ENCODE peak calls at places on chromosome 14, in eight cellular contexts. S is iris pigment epithelial cell; Y is activated CD8-positive, alpha-beta memory T cell treated with anti-CD3 and anti-CD28 coated beads for 1 hour; T is Calu3; A is PC-3; W is NCI-H1105; F is C1 segment of cervical spinal cord; I is cardiac muscle cell. G is an unnamed sample.

GRCh38 chr14:81710232-81710845 is 176.7 kb upstream of the SEL1L start:
- DNase-seq in F (no peak), T (peak; percentile 33), I (peak; percentile 41), S (peak; percentile 36), W (peak; percentile 53), Y (no peak), A (peak; percentile 55), G (peak; percentile 70)

GRCh38 chr14:67683821-67684220 is 9.4 kb upstream of the VTI1B start:
- DNase-seq in I (no peak), F (no peak), W (no peak), A (no peak), S (no peak), Y (no peak), T (no peak), G (no peak)

GRCh38 chr14:44846232-44846824 is 115.4 kb downstream of the KLHL28 start:
- DNase-seq in A (peak; percentile 75), W (peak; percentile 25), I (peak; percentile 72), Y (no peak), F (no peak), S (peak; percentile 49), T (peak; percentile 30), G (peak; percentile 63)

GRCh38 chr14:73426877-73427276 is 31.5 kb downstream of the NUMB start:
- DNase-seq in S (peak; percentile 93), A (no peak), I (peak; percentile 60), F (peak; percentile 6), T (no peak), W (no peak), Y (no peak), G (no peak)

GRCh38 chr14:99986416-99986815 is 78.8 kb upstream of the EVL start:
- DNase-seq in A (no peak), F (no peak), S (no peak), W (no peak), Y (no peak), I (no peak), T (no peak), G (no peak)

GRCh38 chr14:64654931-64655330 is 49.3 kb upstream of the PLEKHG3 start:
- DNase-seq in T (no peak), S (no peak), A (no peak), W (no peak), F (no peak), Y (no peak), I (no peak), G (peak; percentile 33)

GRCh38 chr14:73787760-73788508 is 63.7 kb upstream of the PTGR2 start:
- DNase-seq in A (peak; percentile 32), S (peak; percentile 68), W (no peak), F (no peak), Y (no peak), I (peak; percentile 60), T (no peak), G (no peak)

GRCh38 chr14:68650403-68650994 is 142.4 kb downstream of the ZFP36L1 start:
- DNase-seq in F (no peak), I (peak; percentile 41), Y (no peak), S (no peak), A (no peak), T (no peak), W (no peak), G (no peak)

GRCh38 chr14:75299064-75299463 is 20.4 kb downstream of the FOS start:
- DNase-seq in T (peak; percentile 42), Y (no peak), I (peak; percentile 96), W (no peak), F (peak; percentile 29), A (no peak), S (peak; percentile 90), G (no peak)

GRCh38 chr14:101405931-101406330 is 155.4 kb upstream of the DIO3 start:
- DNase-seq in A (no peak), F (no peak), Y (no peak), W (no peak), T (no peak), S (no peak), I (no peak), G (no peak)

GRCh38 chr14:95314609-95315008 is 5.1 kb downstream of the CLMN start:
- DNase-seq in T (peak; percentile 72), I (peak; percentile 36), Y (no peak), S (peak; percentile 54), W (no peak), A (peak; percentile 84), F (no peak), G (no peak)

GRCh38 chr14:23006544-23007419 is 3.2 kb downstream of the C14orf93 start:
- DNase-seq in F (peak; percentile 97), S (peak; percentile 98), Y (peak; percentile 92), A (peak; percentile 98), I (peak; percentile 99), T (peak; percentile 96), W (peak; percentile 98), G (peak; percentile 97)

GRCh38 chr14:100696590-100696989 is 30.1 kb upstream of the DLK1 start:
- DNase-seq in F (no peak), S (no peak), T (no peak), W (no peak), A (no peak), Y (no peak), I (peak; percentile 48), G (no peak)

GRCh38 chr14:104868811-104869572 is 3.9 kb downstream of the CEP170B start:
- DNase-seq in S (no peak), I (no peak), F (no peak), T (no peak), A (no peak), W (no peak), Y (no peak), G (no peak)

GRCh38 chr14:99188721-99189120 is 83.3 kb downstream of the BCL11B start:
- DNase-seq in A (no peak), Y (no peak), F (no peak), W (no peak), I (no peak), T (no peak), S (no peak), G (no peak)

GRCh38 chr14:105601360-105602242 is 75.2 kb downstream of the TMEM121 start:
- DNase-seq in F (no peak), S (no peak), A (no peak), I (no peak), W (no peak), Y (no peak), T (no peak), G (no peak)

GRCh38 chr14:96598332-96598928 is 96.2 kb downstream of the PAPOLA start:
- DNase-seq in I (no peak), Y (no peak), A (no peak), T (no peak), W (no peak), S (no peak), F (no peak), G (no peak)

GRCh38 chr14:101540481-101540880 is 20.8 kb upstream of the DIO3 start:
- DNase-seq in F (no peak), I (no peak), Y (no peak), A (no peak), S (no peak), T (no peak), W (no peak), G (no peak)

GRCh38 chr14:65413739-65414045 is 1.2 kb downstream of the FUT8 start:
- DNase-seq in F (no peak), S (no peak), I (no peak), T (no peak), Y (no peak), A (no peak), W (no peak), G (no peak)

GRCh38 chr14:59154383-59154782 is 34.1 kb upstream of the DAAM1 start:
- DNase-seq in Y (no peak), F (no peak), A (no peak), S (peak; percentile 8), I (no peak), W (no peak), T (no peak), G (no peak)

GRCh38 chr14:35287481-35288013 is 4.6 kb upstream of the PSMA6 start:
- DNase-seq in W (no peak), A (no peak), S (no peak), T (peak; percentile 44), Y (no peak), F (peak; percentile 11), I (peak; percentile 57), G (no peak)

GRCh38 chr14:71725802-71726638 is 206.2 kb upstream of the RGS6 start:
- DNase-seq in I (peak; percentile 79), Y (no peak), T (no peak), F (no peak), S (peak; percentile 88), W (no peak), A (peak; percentile 34), G (no peak)

GRCh38 chr14:33949051-33950037 is 1.5 kb downstream of the EGLN3 start:
- DNase-seq in S (no peak), A (no peak), F (no peak), T (no peak), W (no peak), I (no peak), Y (no peak), G (peak; percentile 42)

GRCh38 chr14:27253946-27254345 is 656.1 kb upstream of the NOVA1 start:
- DNase-seq in T (no peak), F (no peak), S (no peak), A (no peak), Y (no peak), I (no peak), W (no peak), G (no peak)

GRCh38 chr14:89586258-89587127 is 169.5 kb upstream of the FOXN3 start:
- DNase-seq in F (no peak), A (no peak), T (no peak), Y (peak; percentile 20), S (no peak), W (no peak), I (no peak), G (no peak)

GRCh38 chr14:36271939-36272907 is 48.2 kb downstream of the MBIP start:
- DNase-seq in W (no peak), T (no peak), Y (no peak), F (no peak), S (peak; percentile 11), I (peak; percentile 23), A (no peak), G (peak; percentile 75)

GRCh38 chr14:51846631-51847488 is 13.6 kb upstream of the GNG2 start:
- DNase-seq in F (peak; percentile 35), T (peak; percentile 62), S (peak; percentile 74), W (peak; percentile 85), Y (peak; percentile 85), A (no peak), I (peak; percentile 86), G (peak; percentile 94)

GRCh38 chr14:73237786-73238261 is 518 bp downstream of the PAPLN start:
- DNase-seq in I (no peak), S (no peak), Y (no peak), T (peak; percentile 24), W (no peak), A (no peak), F (no peak), G (peak; percentile 34)

GRCh38 chr14:22748691-22749090 is 17.8 kb upstream of the OXA1L start:
- DNase-seq in S (no peak), W (no peak), T (no peak), F (no peak), Y (no peak), A (no peak), I (no peak), G (no peak)

GRCh38 chr14:95609398-95609990 is 74.6 kb downstream of the GLRX5 start:
- DNase-seq in I (peak; percentile 33), W (peak; percentile 42), T (peak; percentile 46), A (peak; percentile 56), F (no peak), Y (no peak), S (peak; percentile 26), G (peak; percentile 85)

GRCh38 chr14:48331421-48331820 is 656.0 kb upstream of the MDGA2 start:
- DNase-seq in W (no peak), Y (no peak), I (no peak), F (no peak), A (peak; percentile 84), T (no peak), S (no peak), G (peak; percentile 19)

GRCh38 chr14:76034566-76034965 is 49.0 kb downstream of the IFT43 start:
- DNase-seq in I (no peak), Y (no peak), T (no peak), W (no peak), A (no peak), F (no peak), S (no peak), G (no peak)

G was measured in DMS53.